ENCODE peak calls at places on chromosomes 16 and 17, in seven cellular contexts. Z is transverse colon, F is kidney, C is dorsolateral prefrontal cortex, U is fibroblast of mammary gland, V is adrenal gland, W is mammary epithelial cell. N is an unnamed sample.
A peak's percentile ranks its signal among the peaks of the same experiment; 100 is the strongest.

GRCh38 chr17:31095239-31096105 is 695 bp downstream of the NF1 start:
- DNase-seq in Z (peak; percentile 57), C (peak; percentile 50), U (peak; percentile 54), V (peak; percentile 72), W (peak; percentile 48), F (peak; percentile 92), N (no peak)

GRCh38 chr17:65365209-65365608 is 196.2 kb downstream of the AXIN2 start:
- DNase-seq in V (no peak), F (no peak), U (no peak), W (no peak), Z (no peak), C (no peak), N (no peak)

GRCh38 chr16:26740771-26741170 is 326.0 kb upstream of the C16orf82 start:
- DNase-seq in Z (no peak), W (no peak), V (no peak), C (no peak), U (no peak), F (no peak), N (no peak)

GRCh38 chr16:18800674-18801196 is 614 bp downstream of the ARL6IP1 start:
- DNase-seq in F (no peak), W (no peak), U (peak; percentile 24), Z (peak; percentile 17), C (no peak), V (peak; percentile 72), N (no peak)

GRCh38 chr17:1693339-1693738 is 8.7 kb upstream of the PRPF8 start:
- DNase-seq in Z (no peak), W (peak; percentile 13), C (no peak), U (no peak), V (no peak), F (no peak), N (no peak)

GRCh38 chr17:63919311-63919723 is 678 bp upstream of the GH1 start:
- DNase-seq in Z (peak; percentile 69), U (peak; percentile 51), F (peak; percentile 62), V (peak; percentile 80), W (peak; percentile 38), C (no peak), N (peak; percentile 88)

GRCh38 chr16:28951410-28951943 is 740 bp downstream of the NFATC2IP start:
- DNase-seq in Z (peak; percentile 74), U (no peak), V (no peak), C (no peak), F (no peak), W (peak; percentile 36), N (no peak)

GRCh38 chr16:28304214-28304613 is 11.9 kb downstream of the SBK1 start:
- DNase-seq in F (no peak), Z (no peak), U (peak; percentile 38), W (peak; percentile 15), V (no peak), C (no peak), N (no peak)

GRCh38 chr17:57071991-57072944 is 12.8 kb upstream of the AKAP1 start:
- DNase-seq in W (no peak), U (no peak), V (no peak), F (no peak), Z (no peak), C (no peak), N (no peak)

GRCh38 chr16:57265850-57266530 is 18.5 kb downstream of the PLLP start:
- DNase-seq in U (peak; percentile 20), C (peak; percentile 69), F (peak; percentile 95), W (peak; percentile 58), V (peak; percentile 89), Z (peak; percentile 82), N (no peak)

GRCh38 chr17:37827905-37828304 is 83.0 kb upstream of the HNF1B start:
- DNase-seq in Z (no peak), W (no peak), V (peak; percentile 35), C (no peak), U (no peak), F (no peak), N (no peak)

GRCh38 chr17:64617125-64617780 is 44.9 kb downstream of the SMURF2 start:
- DNase-seq in Z (no peak), F (no peak), V (no peak), W (no peak), C (no peak), U (no peak), N (no peak)

GRCh38 chr16:70746040-70746707 is 54.8 kb downstream of the VAC14 start:
- DNase-seq in V (peak; percentile 91), U (peak; percentile 96), F (peak; percentile 89), W (peak; percentile 69), Z (peak; percentile 67), C (peak; percentile 67), N (no peak)

GRCh38 chr16:70758786-70759185 is 42.2 kb downstream of the VAC14 start:
- DNase-seq in Z (no peak), W (no peak), V (no peak), U (no peak), F (peak; percentile 24), C (no peak), N (no peak)

GRCh38 chr17:32484041-32484461 is 2.7 kb upstream of the CDK5R1 start:
- DNase-seq in U (no peak), V (peak; percentile 57), W (no peak), Z (no peak), C (no peak), F (peak; percentile 53), N (no peak)

GRCh38 chr16:73058616-73059409 is 10.9 kb upstream of the ZFHX3 start:
- DNase-seq in Z (no peak), W (peak; percentile 50), C (no peak), U (peak; percentile 41), V (no peak), F (peak; percentile 86), N (no peak)

GRCh38 chr17:62787358-62787757 is 20.8 kb downstream of the MARCHF10 start:
- DNase-seq in F (no peak), Z (no peak), U (no peak), W (peak; percentile 69), V (no peak), C (no peak), N (no peak)

GRCh38 chr17:42114118-42114517 is 1.6 kb upstream of the DHX58 start:
- DNase-seq in W (no peak), U (no peak), C (no peak), Z (no peak), F (no peak), V (no peak), N (no peak)

GRCh38 chr17:27407916-27408846 is 48.1 kb upstream of the KSR1 start:
- DNase-seq in F (no peak), W (peak; percentile 48), Z (no peak), V (peak; percentile 80), U (peak; percentile 79), C (no peak), N (no peak)

GRCh38 chr16:3317315-3317999 is 12.2 kb downstream of the ZNF75A start:
- DNase-seq in F (no peak), C (no peak), Z (no peak), W (no peak), U (peak; percentile 35), V (no peak), N (no peak)

GRCh38 chr17:39652635-39653315 is 12.4 kb upstream of the TCAP start:
- DNase-seq in F (no peak), W (no peak), V (no peak), U (no peak), C (peak; percentile 64), Z (no peak), N (no peak)

GRCh38 chr17:9905902-9906301 is 831 bp upstream of the RCVRN start:
- DNase-seq in V (no peak), F (peak; percentile 24), Z (no peak), W (no peak), U (peak; percentile 51), C (no peak), N (no peak)

GRCh38 chr17:8940866-8941471 is 24.5 kb downstream of the PIK3R5 start:
- DNase-seq in Z (no peak), V (no peak), F (no peak), W (no peak), U (no peak), C (no peak), N (no peak)

GRCh38 chr17:61144137-61144536 is 255.5 kb upstream of the TBX2 start:
- DNase-seq in W (no peak), Z (no peak), V (no peak), U (no peak), C (no peak), F (no peak), N (no peak)

GRCh38 chr17:61135782-61136181 is 263.9 kb upstream of the TBX2 start:
- DNase-seq in C (no peak), V (no peak), W (no peak), U (no peak), F (peak; percentile 77), Z (no peak), N (no peak)

GRCh38 chr17:61139219-61139618 is 260.4 kb upstream of the TBX2 start:
- DNase-seq in V (no peak), U (peak; percentile 73), F (no peak), C (no peak), Z (peak; percentile 45), W (peak; percentile 56), N (no peak)

GRCh38 chr17:61143026-61143425 is 256.6 kb upstream of the TBX2 start:
- DNase-seq in V (no peak), Z (no peak), W (no peak), C (no peak), F (no peak), U (no peak), N (no peak)

GRCh38 chr17:61140386-61140785 is 259.3 kb upstream of the TBX2 start:
- DNase-seq in V (no peak), Z (no peak), U (no peak), W (no peak), F (no peak), C (no peak), N (no peak)
- TF ChIP-seq CTCF in V (no peak), Z (no peak), U (no peak), W (no peak), F (no peak), C (no peak), N (no peak)

DNA sequence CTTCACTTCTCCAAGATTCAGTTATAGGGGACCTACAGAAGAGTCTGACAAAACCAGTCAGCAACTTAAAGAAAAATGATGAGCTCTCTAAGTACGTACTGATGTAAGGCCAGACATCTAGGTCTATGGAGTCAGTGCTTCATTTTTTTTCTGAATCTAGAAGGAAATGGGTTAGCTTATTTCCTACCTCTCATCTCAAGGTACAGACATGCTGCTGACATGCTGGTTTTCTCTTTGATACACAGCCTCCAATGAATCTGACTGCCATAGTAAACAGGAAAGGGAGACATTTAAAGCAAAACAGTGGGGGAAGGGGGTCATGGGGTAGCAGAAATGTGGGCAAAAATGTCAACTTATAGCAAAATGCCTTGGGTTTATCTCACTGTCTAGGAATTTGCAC is 16.4 kb downstream of the CDR2 start:
- DNase-seq in V (no peak), U (no peak), Z (no peak), C (no peak), W (no peak), F (no peak), N (no peak)
- TF ChIP-seq CTCF in V (no peak), U (no peak), Z (no peak), C (no peak), W (no peak), F (no peak), N (no peak)

GRCh38 chr17:79922161-79922569 is 82.9 kb upstream of the CBX4 start:
- DNase-seq in U (no peak), Z (peak; percentile 63), V (no peak), C (no peak), F (peak; percentile 67), W (no peak), N (no peak)
- TF ChIP-seq CTCF in U (no peak), Z (no peak), V (no peak), C (no peak), F (no peak), W (no peak), N (no peak)

DNA sequence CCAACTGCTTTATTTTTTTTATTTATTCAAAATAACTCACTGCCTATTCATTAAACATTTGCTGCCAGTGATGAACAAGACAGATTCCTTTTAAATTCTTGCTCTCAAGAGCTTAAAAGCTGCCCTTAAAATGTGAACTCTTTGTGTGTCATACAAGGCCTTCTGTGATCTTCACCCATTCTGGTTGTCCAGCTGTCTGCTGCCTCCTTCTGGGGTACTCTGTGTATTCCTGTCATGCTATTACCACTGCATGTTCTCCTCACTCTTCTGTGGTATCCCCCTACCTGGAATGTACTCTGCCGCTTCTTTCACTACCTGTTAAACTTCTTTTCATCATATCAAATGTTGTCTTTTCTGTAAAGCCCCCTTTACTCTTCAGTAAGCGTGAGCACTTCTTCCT is 165.8 kb downstream of the CHD9 start:
- DNase-seq in Z (no peak), U (peak; percentile 44), V (no peak), W (no peak), F (no peak), C (no peak), N (no peak)
- TF ChIP-seq CTCF in Z (peak; percentile 14), U (peak; percentile 18), V (no peak), W (no peak), F (peak; percentile 31), C (peak; percentile 32), N (peak; percentile 24)

N was measured in D721Med.